ENCODE peak calls at places on chromosomes 11 and 22, in ten cellular contexts. One of them, this sample, is unnamed.

GRCh38 chr22:45271667-45272188 is 13.0 kb upstream of the UPK3A start:
- DNase-seq in prostate gland: no peak
- DNase-seq in stomach: peak
- DNase-seq in NB4: no peak
- DNase-seq in cardiac fibroblast: peak
- DNase-seq in neural progenitor cell: no peak
- DNase-seq in body of pancreas: no peak
- DNase-seq in kidney: peak
- DNase-seq in cardiac muscle cell: peak
- DNase-seq in GM12878: no peak
- DNase-seq in this sample: no peak

GRCh38 chr22:39524753-39525657 is 4.6 kb downstream of the ATF4 start:
- DNase-seq in prostate gland: no peak
- DNase-seq in stomach: no peak
- DNase-seq in NB4: no peak
- DNase-seq in cardiac fibroblast: no peak
- DNase-seq in neural progenitor cell: no peak
- DNase-seq in body of pancreas: no peak
- DNase-seq in kidney: peak
- DNase-seq in cardiac muscle cell: no peak
- DNase-seq in GM12878: no peak
- DNase-seq in this sample: no peak

GRCh38 chr11:65586676-65587075 is 8.9 kb downstream of the KCNK7 start:
- DNase-seq in prostate gland: no peak
- DNase-seq in stomach: no peak
- DNase-seq in NB4: no peak
- DNase-seq in cardiac fibroblast: peak
- DNase-seq in neural progenitor cell: peak
- DNase-seq in body of pancreas: no peak
- DNase-seq in kidney: no peak
- DNase-seq in cardiac muscle cell: peak
- DNase-seq in GM12878: no peak
- DNase-seq in this sample: no peak

GRCh38 chr11:133984828-133985227 is 28.1 kb upstream of the IGSF9B start:
- DNase-seq in prostate gland: no peak
- DNase-seq in stomach: no peak
- DNase-seq in NB4: no peak
- DNase-seq in cardiac fibroblast: no peak
- DNase-seq in neural progenitor cell: no peak
- DNase-seq in body of pancreas: no peak
- DNase-seq in kidney: no peak
- DNase-seq in cardiac muscle cell: no peak
- DNase-seq in GM12878: no peak
- DNase-seq in this sample: no peak

GRCh38 chr11:68455485-68455884 is 5.1 kb upstream of the PPP6R3 start:
- DNase-seq in prostate gland: no peak
- DNase-seq in stomach: no peak
- DNase-seq in NB4: no peak
- DNase-seq in cardiac fibroblast: no peak
- DNase-seq in neural progenitor cell: no peak
- DNase-seq in body of pancreas: no peak
- DNase-seq in kidney: peak
- DNase-seq in cardiac muscle cell: no peak
- DNase-seq in GM12878: no peak
- DNase-seq in this sample: no peak

GRCh38 chr11:114164546-114164945 is 105.0 kb downstream of the ZBTB16 start:
- DNase-seq in prostate gland: no peak
- DNase-seq in stomach: no peak
- DNase-seq in NB4: no peak
- DNase-seq in cardiac fibroblast: no peak
- DNase-seq in neural progenitor cell: no peak
- DNase-seq in body of pancreas: no peak
- DNase-seq in kidney: no peak
- DNase-seq in cardiac muscle cell: no peak
- DNase-seq in GM12878: no peak
- DNase-seq in this sample: no peak

GRCh38 chr22:42986115-42986514 is 28.8 kb downstream of the PACSIN2 start:
- DNase-seq in prostate gland: no peak
- DNase-seq in stomach: no peak
- DNase-seq in NB4: no peak
- DNase-seq in cardiac fibroblast: no peak
- DNase-seq in neural progenitor cell: no peak
- DNase-seq in body of pancreas: no peak
- DNase-seq in kidney: no peak
- DNase-seq in cardiac muscle cell: no peak
- DNase-seq in GM12878: no peak
- DNase-seq in this sample: no peak

GRCh38 chr11:45800261-45800660 is 4.7 kb upstream of the SLC35C1 start:
- DNase-seq in prostate gland: no peak
- DNase-seq in stomach: no peak
- DNase-seq in NB4: no peak
- DNase-seq in cardiac fibroblast: no peak
- DNase-seq in neural progenitor cell: no peak
- DNase-seq in body of pancreas: no peak
- DNase-seq in kidney: no peak
- DNase-seq in cardiac muscle cell: no peak
- DNase-seq in GM12878: no peak
- DNase-seq in this sample: no peak

GRCh38 chr22:25563757-25564319 is 637 bp upstream of the GRK3 start:
- DNase-seq in prostate gland: no peak
- DNase-seq in stomach: no peak
- DNase-seq in NB4: peak
- DNase-seq in cardiac fibroblast: no peak
- DNase-seq in neural progenitor cell: peak
- DNase-seq in body of pancreas: peak
- DNase-seq in kidney: no peak
- DNase-seq in cardiac muscle cell: no peak
- DNase-seq in GM12878: no peak
- DNase-seq in this sample: no peak

GRCh38 chr11:119320593-119321524 is 3.9 kb upstream of the MCAM start:
- DNase-seq in prostate gland: no peak
- DNase-seq in stomach: peak
- DNase-seq in NB4: peak
- DNase-seq in cardiac fibroblast: peak
- DNase-seq in neural progenitor cell: peak
- DNase-seq in body of pancreas: no peak
- DNase-seq in kidney: peak
- DNase-seq in cardiac muscle cell: peak
- DNase-seq in GM12878: no peak
- DNase-seq in this sample: no peak

GRCh38 chr22:19580291-19580890 is 56.2 kb upstream of the CLDN5 start:
- DNase-seq in prostate gland: no peak
- DNase-seq in stomach: no peak
- DNase-seq in NB4: no peak
- DNase-seq in cardiac fibroblast: no peak
- DNase-seq in neural progenitor cell: no peak
- DNase-seq in body of pancreas: no peak
- DNase-seq in kidney: no peak
- DNase-seq in cardiac muscle cell: no peak
- DNase-seq in GM12878: no peak
- DNase-seq in this sample: no peak

GRCh38 chr11:18106688-18107087 is 806 bp upstream of the SAAL1 start:
- DNase-seq in prostate gland: no peak
- DNase-seq in stomach: no peak
- DNase-seq in NB4: no peak
- DNase-seq in cardiac fibroblast: no peak
- DNase-seq in neural progenitor cell: no peak
- DNase-seq in body of pancreas: no peak
- DNase-seq in kidney: no peak
- DNase-seq in cardiac muscle cell: no peak
- DNase-seq in GM12878: no peak
- DNase-seq in this sample: no peak

GRCh38 chr22:23183107-23183698 is 2.9 kb downstream of the BCR start:
- DNase-seq in prostate gland: peak
- DNase-seq in stomach: peak
- DNase-seq in NB4: peak
- DNase-seq in cardiac fibroblast: peak
- DNase-seq in neural progenitor cell: peak
- DNase-seq in body of pancreas: peak
- DNase-seq in kidney: peak
- DNase-seq in cardiac muscle cell: peak
- DNase-seq in GM12878: no peak
- DNase-seq in this sample: peak

GRCh38 chr11:96228472-96228871 is 114.5 kb downstream of the MAML2 start:
- DNase-seq in prostate gland: peak
- DNase-seq in stomach: peak
- DNase-seq in NB4: no peak
- DNase-seq in cardiac fibroblast: peak
- DNase-seq in neural progenitor cell: no peak
- DNase-seq in body of pancreas: peak
- DNase-seq in kidney: peak
- DNase-seq in cardiac muscle cell: peak
- DNase-seq in GM12878: no peak
- DNase-seq in this sample: peak

GRCh38 chr11:80194625-80195024 is 753.8 kb upstream of the TENM4 start:
- DNase-seq in prostate gland: no peak
- DNase-seq in stomach: no peak
- DNase-seq in NB4: no peak
- DNase-seq in cardiac fibroblast: no peak
- DNase-seq in neural progenitor cell: no peak
- DNase-seq in body of pancreas: no peak
- DNase-seq in kidney: no peak
- DNase-seq in cardiac muscle cell: no peak
- DNase-seq in GM12878: no peak
- DNase-seq in this sample: no peak

GRCh38 chr11:80194016-80194415 is 753.2 kb upstream of the TENM4 start:
- DNase-seq in prostate gland: no peak
- DNase-seq in stomach: no peak
- DNase-seq in NB4: no peak
- DNase-seq in cardiac fibroblast: no peak
- DNase-seq in neural progenitor cell: no peak
- DNase-seq in body of pancreas: no peak
- DNase-seq in kidney: no peak
- DNase-seq in cardiac muscle cell: no peak
- DNase-seq in GM12878: no peak
- DNase-seq in this sample: no peak

DNA sequence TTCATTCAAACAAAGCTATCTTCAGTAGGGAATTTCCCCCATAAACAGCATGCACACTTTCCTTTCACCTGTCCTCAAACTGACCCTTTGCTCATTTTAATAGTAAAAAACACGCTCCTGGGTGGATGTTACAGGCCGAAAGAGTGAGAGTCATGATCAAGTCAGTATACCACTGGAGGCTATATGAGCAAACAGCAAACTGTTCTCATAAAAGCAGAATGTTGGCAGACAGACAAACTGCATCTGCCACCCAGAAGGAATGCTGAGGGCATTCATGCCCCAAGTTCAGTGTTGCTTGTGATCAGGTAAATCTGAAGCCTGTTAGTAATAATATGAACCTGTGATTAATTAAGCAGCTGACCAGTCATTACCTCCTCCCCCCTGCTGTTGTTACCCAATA is 756.3 kb upstream of the TENM4 start:
- DNase-seq in prostate gland: peak
- DNase-seq in stomach: no peak
- DNase-seq in NB4: no peak
- DNase-seq in cardiac fibroblast: no peak
- DNase-seq in neural progenitor cell: no peak
- DNase-seq in body of pancreas: no peak
- DNase-seq in kidney: no peak
- DNase-seq in cardiac muscle cell: no peak
- DNase-seq in GM12878: no peak
- DNase-seq in this sample: no peak
- H3K4me3 ChIP-seq in prostate gland: no peak
- H3K4me3 ChIP-seq in stomach: no peak
- H3K4me3 ChIP-seq in NB4: no peak
- H3K4me3 ChIP-seq in cardiac fibroblast: no peak
- H3K4me3 ChIP-seq in neural progenitor cell: no peak
- H3K4me3 ChIP-seq in body of pancreas: no peak
- H3K4me3 ChIP-seq in kidney: no peak
- H3K4me3 ChIP-seq in cardiac muscle cell: no peak
- H3K4me3 ChIP-seq in GM12878: no peak
- H3K4me3 ChIP-seq in this sample: no peak

GRCh38 chr22:30947821-30948454 is 20.6 kb downstream of the MORC2 start:
- DNase-seq in prostate gland: no peak
- DNase-seq in stomach: no peak
- DNase-seq in NB4: peak
- DNase-seq in cardiac fibroblast: peak
- DNase-seq in neural progenitor cell: peak
- DNase-seq in body of pancreas: no peak
- DNase-seq in kidney: no peak
- DNase-seq in cardiac muscle cell: peak
- DNase-seq in GM12878: no peak
- DNase-seq in this sample: peak
- TF ChIP-seq CTCF in prostate gland: no peak
- TF ChIP-seq CTCF in stomach: no peak
- TF ChIP-seq CTCF in NB4: no peak
- TF ChIP-seq CTCF in cardiac fibroblast: peak
- TF ChIP-seq CTCF in neural progenitor cell: peak
- TF ChIP-seq CTCF in body of pancreas: peak
- TF ChIP-seq CTCF in kidney: peak
- TF ChIP-seq CTCF in cardiac muscle cell: peak
- TF ChIP-seq CTCF in GM12878: peak
- TF ChIP-seq CTCF in this sample: peak

DNA sequence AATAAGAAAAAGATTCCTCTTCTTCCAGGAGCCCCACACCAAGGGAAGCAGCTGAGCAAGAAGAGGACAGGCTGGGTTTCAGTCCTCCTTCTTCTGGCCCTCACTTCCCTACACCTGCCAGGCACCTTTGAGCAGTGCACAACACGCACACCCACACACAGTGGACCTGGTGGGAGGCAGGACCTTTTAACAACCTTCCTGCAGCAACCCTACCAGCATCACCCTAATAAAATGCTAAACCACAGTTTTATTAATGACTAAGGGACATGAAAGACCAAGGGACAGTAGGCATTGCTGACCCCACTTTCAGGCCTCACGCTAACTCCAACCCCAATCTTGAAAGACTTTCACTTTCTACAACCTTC is 12.2 kb downstream of the ARAP1 start:
- DNase-seq in prostate gland: no peak
- DNase-seq in stomach: no peak
- DNase-seq in NB4: no peak
- DNase-seq in cardiac fibroblast: no peak
- DNase-seq in neural progenitor cell: no peak
- DNase-seq in body of pancreas: no peak
- DNase-seq in kidney: peak
- DNase-seq in cardiac muscle cell: no peak
- DNase-seq in GM12878: no peak
- DNase-seq in this sample: no peak
- H3K4me3 ChIP-seq in prostate gland: no peak
- H3K4me3 ChIP-seq in stomach: no peak
- H3K4me3 ChIP-seq in NB4: no peak
- H3K4me3 ChIP-seq in cardiac fibroblast: no peak
- H3K4me3 ChIP-seq in neural progenitor cell: no peak
- H3K4me3 ChIP-seq in body of pancreas: no peak
- H3K4me3 ChIP-seq in kidney: no peak
- H3K4me3 ChIP-seq in cardiac muscle cell: no peak
- H3K4me3 ChIP-seq in GM12878: peak
- H3K4me3 ChIP-seq in this sample: no peak

DNA sequence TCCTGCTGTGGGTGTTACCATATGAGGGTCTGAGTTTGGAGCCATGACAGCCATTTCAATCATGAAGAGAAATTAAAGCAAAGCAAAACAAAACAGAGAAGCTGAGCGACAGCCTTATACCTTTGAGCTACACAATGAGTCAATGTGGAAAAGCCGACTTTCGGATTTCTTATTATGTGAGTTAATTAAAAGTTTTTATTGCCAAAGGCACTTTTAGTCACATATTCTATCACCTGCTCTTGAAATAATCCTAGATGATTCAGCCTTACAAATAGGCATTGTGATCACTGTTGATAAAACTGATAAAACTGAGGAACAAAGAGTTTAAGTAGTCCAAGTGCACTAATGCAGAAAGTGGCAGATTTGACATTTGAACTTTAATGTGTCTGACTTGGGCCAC is 381.9 kb upstream of the TENM4 start:
- DNase-seq in prostate gland: no peak
- DNase-seq in stomach: no peak
- DNase-seq in NB4: no peak
- DNase-seq in cardiac fibroblast: no peak
- DNase-seq in neural progenitor cell: no peak
- DNase-seq in body of pancreas: no peak
- DNase-seq in kidney: no peak
- DNase-seq in cardiac muscle cell: no peak
- DNase-seq in GM12878: no peak
- DNase-seq in this sample: no peak
- TF ChIP-seq CTCF in prostate gland: no peak
- TF ChIP-seq CTCF in stomach: no peak
- TF ChIP-seq CTCF in NB4: no peak
- TF ChIP-seq CTCF in cardiac fibroblast: no peak
- TF ChIP-seq CTCF in neural progenitor cell: no peak
- TF ChIP-seq CTCF in body of pancreas: no peak
- TF ChIP-seq CTCF in kidney: no peak
- TF ChIP-seq CTCF in cardiac muscle cell: no peak
- TF ChIP-seq CTCF in GM12878: no peak
- TF ChIP-seq CTCF in this sample: no peak